ENCODE peak calls at places on chromosomes 16 and 17, in five cellular contexts. H, A, N, B and C are unnamed samples.

GRCh38 chr16:16051132-16051531 is 101.7 kb downstream of the ABCC1 start:
- DNase-seq in H (no peak), A (no peak), N (no peak), B (no peak), C (no peak)

GRCh38 chr16:49559242-49559641 is 185.6 kb downstream of the C16orf78 start:
- DNase-seq in H (no peak), A (no peak), N (no peak), B (no peak), C (no peak)

GRCh38 chr17:77218902-77219301 is 78.1 kb downstream of the SEC14L1 start:
- DNase-seq in H (no peak), A (no peak), N (no peak), B (no peak), C (no peak)

GRCh38 chr17:76240461-76241204 is at the start of gene RNF157:
- DNase-seq in H (peak), A (peak), N (peak), B (no peak), C (peak)

GRCh38 chr17:10699861-10700260 is 2.5 kb downstream of the ADPRM start:
- DNase-seq in H (no peak), A (no peak), N (no peak), B (no peak), C (no peak)

GRCh38 chr17:17750881-17751280 is 69.6 kb downstream of the RAI1 start:
- DNase-seq in H (no peak), A (no peak), N (no peak), B (no peak), C (no peak)

GRCh38 chr16:81401035-81401950 is 43.3 kb upstream of the CMIP start:
- DNase-seq in H (no peak), A (peak), N (no peak), B (peak), C (peak)

GRCh38 chr16:78183886-78184553 is 84.6 kb downstream of the WWOX start:
- DNase-seq in H (no peak), A (no peak), N (no peak), B (no peak), C (no peak)

GRCh38 chr17:35185849-35186248 is 8.3 kb downstream of the SLC35G3 start:
- DNase-seq in H (no peak), A (no peak), N (no peak), B (no peak), C (no peak)

GRCh38 chr17:5540321-5540720 is 44.0 kb downstream of the NLRP1 start:
- DNase-seq in H (no peak), A (no peak), N (no peak), B (no peak), C (no peak)

GRCh38 chr16:67210069-67210937 is 11.4 kb downstream of the ELMO3 start:
- DNase-seq in H (no peak), A (no peak), N (no peak), B (no peak), C (no peak)